ENCODE peak calls at places on chromosomes 4 and X, in four cellular contexts. One of them, this sample, is unnamed.

GRCh38 chr4:186628058-186628711 is 72.8 kb upstream of the MTNR1A start:
- DNase-seq in GM12878: no peak
- DNase-seq in K562: no peak
- DNase-seq in HL-60: peak
- DNase-seq in this sample: no peak

GRCh38 chrX:150253946-150254615 is 109.0 kb upstream of the MAMLD1 start:
- DNase-seq in GM12878: no peak
- DNase-seq in K562: no peak
- DNase-seq in HL-60: no peak
- DNase-seq in this sample: no peak

GRCh38 chr4:77852892-77853495 is 9.6 kb upstream of the MRPL1 start:
- DNase-seq in GM12878: peak
- DNase-seq in K562: no peak
- DNase-seq in HL-60: peak
- DNase-seq in this sample: peak

GRCh38 chr4:159639924-159640323 is 537.0 kb downstream of the RAPGEF2 start:
- DNase-seq in GM12878: no peak
- DNase-seq in K562: no peak
- DNase-seq in HL-60: no peak
- DNase-seq in this sample: no peak

GRCh38 chr4:156329779-156330178 is 376.1 kb upstream of the CTSO start:
- DNase-seq in GM12878: no peak
- DNase-seq in K562: no peak
- DNase-seq in HL-60: peak
- DNase-seq in this sample: no peak

GRCh38 chr4:103018391-103019318 is 850 bp downstream of the SLC9B1 start:
- DNase-seq in GM12878: no peak
- DNase-seq in K562: peak
- DNase-seq in HL-60: no peak
- DNase-seq in this sample: no peak

GRCh38 chrX:106950381-106950780 is 30.2 kb downstream of the CLDN2 start:
- DNase-seq in GM12878: no peak
- DNase-seq in K562: no peak
- DNase-seq in HL-60: no peak
- DNase-seq in this sample: no peak

GRCh38 chrX:45758319-45758718 is 557.6 kb upstream of the DIPK2B start:
- DNase-seq in GM12878: peak
- DNase-seq in K562: no peak
- DNase-seq in HL-60: peak
- DNase-seq in this sample: no peak

GRCh38 chr4:82851318-82851717 is 39.6 kb downstream of the SEC31A start:
- DNase-seq in GM12878: no peak
- DNase-seq in K562: no peak
- DNase-seq in HL-60: no peak
- DNase-seq in this sample: no peak

GRCh38 chrX:13051529-13052172 is 7.2 kb upstream of the FAM9C start:
- DNase-seq in GM12878: peak
- DNase-seq in K562: no peak
- DNase-seq in HL-60: no peak
- DNase-seq in this sample: no peak

GRCh38 chrX:39819921-39820849 is 277.6 kb downstream of the BCOR start:
- DNase-seq in GM12878: no peak
- DNase-seq in K562: no peak
- DNase-seq in HL-60: no peak
- DNase-seq in this sample: no peak

GRCh38 chr4:124526321-124526720 is 186.2 kb downstream of the ANKRD50 start:
- DNase-seq in GM12878: no peak
- DNase-seq in K562: no peak
- DNase-seq in HL-60: no peak
- DNase-seq in this sample: no peak

GRCh38 chr4:137514401-137515116 is 17.7 kb downstream of the PCDH18 start:
- DNase-seq in GM12878: no peak
- DNase-seq in K562: no peak
- DNase-seq in HL-60: no peak
- DNase-seq in this sample: no peak

GRCh38 chr4:7813674-7814073 is 126.0 kb downstream of the AFAP1 start:
- DNase-seq in GM12878: no peak
- DNase-seq in K562: no peak
- DNase-seq in HL-60: no peak
- DNase-seq in this sample: no peak

GRCh38 chrX:106862972-106863688 is 40.0 kb downstream of the RIPPLY1 start:
- DNase-seq in GM12878: no peak
- DNase-seq in K562: no peak
- DNase-seq in HL-60: peak
- DNase-seq in this sample: no peak

GRCh38 chr4:155339588-155339987 is 37.2 kb downstream of the MAP9 start:
- DNase-seq in GM12878: no peak
- DNase-seq in K562: no peak
- DNase-seq in HL-60: no peak
- DNase-seq in this sample: no peak

GRCh38 chrX:97039363-97040029 is 155.8 kb downstream of the RPA4 start:
- DNase-seq in GM12878: peak
- DNase-seq in K562: no peak
- DNase-seq in HL-60: no peak
- DNase-seq in this sample: no peak

GRCh38 chr4:152246659-152247058 is 289.2 kb downstream of the FBXW7 start:
- DNase-seq in GM12878: no peak
- DNase-seq in K562: no peak
- DNase-seq in HL-60: no peak
- DNase-seq in this sample: no peak

GRCh38 chrX:1466971-1467561 is 14.4 kb upstream of the ASMTL start:
- DNase-seq in GM12878: no peak
- DNase-seq in K562: no peak
- DNase-seq in HL-60: peak
- DNase-seq in this sample: peak

GRCh38 chrX:35726176-35726575 is 72.0 kb upstream of the MAGEB16 start:
- DNase-seq in GM12878: no peak
- DNase-seq in K562: no peak
- DNase-seq in HL-60: peak
- DNase-seq in this sample: no peak

GRCh38 chr4:153038493-153039311 is 102.6 kb downstream of the FHDC1 start:
- DNase-seq in GM12878: no peak
- DNase-seq in K562: no peak
- DNase-seq in HL-60: no peak
- DNase-seq in this sample: no peak

GRCh38 chr4:20253272-20253798 is 1.6 kb downstream of the SLIT2 start:
- DNase-seq in GM12878: no peak
- DNase-seq in K562: no peak
- DNase-seq in HL-60: no peak
- DNase-seq in this sample: no peak

GRCh38 chr4:139913398-139913990 is 240.5 kb downstream of the MAML3 start:
- DNase-seq in GM12878: no peak
- DNase-seq in K562: no peak
- DNase-seq in HL-60: no peak
- DNase-seq in this sample: no peak
- TF ChIP-seq SPI1 in GM12878: no peak
- TF ChIP-seq SPI1 in K562: no peak
- TF ChIP-seq SPI1 in HL-60: no peak
- TF ChIP-seq SPI1 in this sample: no peak

DNA sequence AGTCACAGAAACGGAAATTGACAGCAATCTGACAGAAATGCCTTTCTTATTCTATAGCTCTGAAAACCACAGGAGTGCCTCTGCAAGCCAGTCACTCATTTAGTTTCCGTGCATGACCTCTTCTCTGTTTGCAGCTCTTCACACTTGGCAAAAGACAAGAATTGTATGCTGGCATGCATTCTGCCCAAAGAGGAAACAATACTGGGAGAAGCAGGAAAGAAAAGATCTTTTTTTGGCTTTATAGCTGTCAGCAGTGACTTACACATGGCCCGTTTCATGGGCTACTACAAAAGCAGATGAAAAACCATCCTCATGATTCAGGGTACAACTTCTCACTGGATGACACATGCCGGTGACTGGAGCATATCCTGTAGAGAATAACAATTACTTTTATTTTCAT is 249.4 kb downstream of the ADAMTS3 start:
- DNase-seq in GM12878: no peak
- DNase-seq in K562: no peak
- DNase-seq in HL-60: no peak
- DNase-seq in this sample: no peak
- TF ChIP-seq POLR2AphosphoS5 in GM12878: no peak
- TF ChIP-seq POLR2AphosphoS5 in K562: no peak
- TF ChIP-seq POLR2AphosphoS5 in HL-60: no peak
- TF ChIP-seq POLR2AphosphoS5 in this sample: no peak

GRCh38 chrX:153983321-153983729 is 10.8 kb downstream of the TMEM187 start:
- DNase-seq in GM12878: no peak
- DNase-seq in K562: no peak
- DNase-seq in HL-60: peak
- DNase-seq in this sample: no peak

GRCh38 chrX:153981231-153981630 is 8.7 kb downstream of the TMEM187 start:
- DNase-seq in GM12878: no peak
- DNase-seq in K562: no peak
- DNase-seq in HL-60: no peak
- DNase-seq in this sample: no peak

GRCh38 chrX:153988493-153988892 is 15.9 kb downstream of the TMEM187 start:
- DNase-seq in GM12878: no peak
- DNase-seq in K562: no peak
- DNase-seq in HL-60: no peak
- DNase-seq in this sample: no peak

GRCh38 chrX:153989971-153990655 is 17.6 kb downstream of the TMEM187 start:
- DNase-seq in GM12878: no peak
- DNase-seq in K562: no peak
- DNase-seq in HL-60: no peak
- DNase-seq in this sample: no peak

GRCh38 chrX:153984351-153985178 is 12.0 kb downstream of the TMEM187 start:
- DNase-seq in GM12878: no peak
- DNase-seq in K562: peak
- DNase-seq in HL-60: peak
- DNase-seq in this sample: no peak
- TF ChIP-seq SPI1 in GM12878: no peak
- TF ChIP-seq SPI1 in K562: no peak
- TF ChIP-seq SPI1 in HL-60: no peak
- TF ChIP-seq SPI1 in this sample: no peak

DNA sequence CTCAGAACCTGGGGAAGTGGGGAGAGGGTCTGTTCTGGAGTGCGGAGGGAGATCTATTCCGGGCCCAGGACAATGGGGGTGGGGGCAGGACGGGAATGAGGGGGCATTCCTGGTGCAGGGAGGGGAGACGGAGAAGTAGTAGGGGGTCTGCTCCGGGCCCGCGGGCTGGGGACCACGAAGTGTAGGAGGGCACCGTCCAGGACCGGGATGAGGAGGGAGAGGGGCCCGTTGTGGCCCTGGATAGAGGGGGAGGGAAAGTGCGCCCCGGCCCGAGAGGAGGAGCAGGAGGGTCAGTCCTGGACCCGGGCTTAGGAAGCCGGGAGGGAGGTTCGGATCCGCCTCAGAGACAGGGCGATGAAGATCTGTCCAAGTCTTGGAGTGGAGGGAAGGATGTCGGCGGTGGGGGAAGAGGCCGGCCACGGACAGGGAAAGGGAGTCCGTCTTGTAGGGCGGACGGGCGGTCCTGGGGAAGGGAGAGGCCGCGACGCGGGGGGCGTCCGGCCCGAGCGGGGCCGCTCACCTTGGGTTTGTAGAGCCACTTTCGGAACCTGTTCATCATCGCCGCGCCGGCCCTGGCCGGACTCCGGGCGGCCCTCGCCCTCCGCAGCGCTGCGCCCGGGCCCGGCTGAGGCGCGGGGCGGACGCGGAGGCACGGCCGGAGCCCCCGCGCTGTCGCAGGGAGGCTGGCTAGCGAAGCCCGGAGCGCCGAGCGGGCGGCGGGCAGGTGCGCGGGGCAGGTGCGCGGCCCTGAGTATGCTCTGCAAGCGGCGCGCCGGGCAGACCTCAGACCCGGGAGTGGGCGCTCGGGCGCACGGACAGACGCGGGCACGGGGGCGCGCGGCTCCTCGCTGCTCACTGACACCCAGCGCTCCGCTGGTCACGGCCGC is at the start of gene ZFYVE28:
- DNase-seq in GM12878: no peak
- DNase-seq in K562: peak
- DNase-seq in HL-60: no peak
- DNase-seq in this sample: peak
- TF ChIP-seq POLR2AphosphoS5 in GM12878: no peak
- TF ChIP-seq POLR2AphosphoS5 in K562: no peak
- TF ChIP-seq POLR2AphosphoS5 in HL-60: no peak
- TF ChIP-seq POLR2AphosphoS5 in this sample: no peak

GRCh38 chrX:153981771-153982533 is 9.4 kb downstream of the TMEM187 start:
- DNase-seq in GM12878: no peak
- DNase-seq in K562: no peak
- DNase-seq in HL-60: peak
- DNase-seq in this sample: no peak
- TF ChIP-seq SPI1 in GM12878: no peak
- TF ChIP-seq SPI1 in K562: no peak
- TF ChIP-seq SPI1 in HL-60: no peak
- TF ChIP-seq SPI1 in this sample: no peak

This sample was measured in GM12891.